ENCODE peak calls at places on chromosomes 2 and 18, in five cellular contexts. One of them, this sample, is unnamed.

GRCh38 chr2:33104052-33104623 is 157.4 kb downstream of the LTBP1 start:
- DNase-seq in tibial nerve: no peak
- DNase-seq in sigmoid colon: no peak
- DNase-seq in lower leg skin: peak; percentile 34
- DNase-seq in A549: no peak
- DNase-seq in this sample: no peak

GRCh38 chr2:226362991-226363390 is 436.6 kb downstream of the IRS1 start:
- DNase-seq in tibial nerve: no peak
- DNase-seq in sigmoid colon: no peak
- DNase-seq in lower leg skin: no peak
- DNase-seq in A549: no peak
- DNase-seq in this sample: no peak

GRCh38 chr18:49878567-49878966 is 65.2 kb upstream of the ACAA2 start:
- DNase-seq in tibial nerve: no peak
- DNase-seq in sigmoid colon: no peak
- DNase-seq in lower leg skin: no peak
- DNase-seq in A549: no peak
- DNase-seq in this sample: no peak

GRCh38 chr2:12928706-12929291 is 212.1 kb downstream of the TRIB2 start:
- DNase-seq in tibial nerve: no peak
- DNase-seq in sigmoid colon: no peak
- DNase-seq in lower leg skin: no peak
- DNase-seq in A549: no peak
- DNase-seq in this sample: no peak

GRCh38 chr18:74081966-74082365 is 65.7 kb downstream of the FBXO15 start:
- DNase-seq in tibial nerve: no peak
- DNase-seq in sigmoid colon: no peak
- DNase-seq in lower leg skin: no peak
- DNase-seq in A549: no peak
- DNase-seq in this sample: no peak

GRCh38 chr2:120886534-120886961 is 150.9 kb downstream of the GLI2 start:
- DNase-seq in tibial nerve: no peak
- DNase-seq in sigmoid colon: no peak
- DNase-seq in lower leg skin: no peak
- DNase-seq in A549: no peak
- DNase-seq in this sample: no peak

GRCh38 chr2:223696719-223697118 is 94.6 kb upstream of the SCG2 start:
- DNase-seq in tibial nerve: no peak
- DNase-seq in sigmoid colon: no peak
- DNase-seq in lower leg skin: no peak
- DNase-seq in A549: no peak
- DNase-seq in this sample: no peak

GRCh38 chr2:146734042-146734715 is 1110.7 kb upstream of the ACVR2A start:
- DNase-seq in tibial nerve: no peak
- DNase-seq in sigmoid colon: no peak
- DNase-seq in lower leg skin: no peak
- DNase-seq in A549: peak; percentile 12
- DNase-seq in this sample: peak; percentile 11

GRCh38 chr18:45197526-45197970 is 417.7 kb upstream of the SLC14A2 start:
- DNase-seq in tibial nerve: no peak
- DNase-seq in sigmoid colon: no peak
- DNase-seq in lower leg skin: no peak
- DNase-seq in A549: no peak
- DNase-seq in this sample: peak; percentile 0

GRCh38 chr2:237663517-237663916 is 36.1 kb downstream of the LRRFIP1 start:
- DNase-seq in tibial nerve: no peak
- DNase-seq in sigmoid colon: no peak
- DNase-seq in lower leg skin: no peak
- DNase-seq in A549: no peak
- DNase-seq in this sample: no peak

GRCh38 chr18:49201464-49201863 is 250.7 kb upstream of the SMAD7 start:
- DNase-seq in tibial nerve: no peak
- DNase-seq in sigmoid colon: no peak
- DNase-seq in lower leg skin: no peak
- DNase-seq in A549: no peak
- DNase-seq in this sample: no peak

GRCh38 chr18:7572837-7573236 is 5.7 kb downstream of the PTPRM start:
- DNase-seq in tibial nerve: no peak
- DNase-seq in sigmoid colon: no peak
- DNase-seq in lower leg skin: no peak
- DNase-seq in A549: no peak
- DNase-seq in this sample: peak; percentile 13

GRCh38 chr2:48719480-48720177 is 35.9 kb downstream of the LHCGR start:
- DNase-seq in tibial nerve: no peak
- DNase-seq in sigmoid colon: no peak
- DNase-seq in lower leg skin: no peak
- DNase-seq in A549: no peak
- DNase-seq in this sample: no peak

GRCh38 chr2:177604291-177605065 is 211.9 kb downstream of the AGPS start:
- DNase-seq in tibial nerve: peak; percentile 64
- DNase-seq in sigmoid colon: no peak
- DNase-seq in lower leg skin: peak; percentile 21
- DNase-seq in A549: peak; percentile 36
- DNase-seq in this sample: peak; percentile 9

GRCh38 chr2:84957771-84958134 is 13.2 kb upstream of the KCMF1 start:
- DNase-seq in tibial nerve: no peak
- DNase-seq in sigmoid colon: no peak
- DNase-seq in lower leg skin: no peak
- DNase-seq in A549: no peak
- DNase-seq in this sample: no peak

GRCh38 chr2:39657538-39657937 is 8.2 kb upstream of the TMEM178A start:
- DNase-seq in tibial nerve: no peak
- DNase-seq in sigmoid colon: no peak
- DNase-seq in lower leg skin: no peak
- DNase-seq in A549: no peak
- DNase-seq in this sample: no peak

GRCh38 chr2:234241656-234242445 is 191.3 kb downstream of the SPP2 start:
- DNase-seq in tibial nerve: no peak
- DNase-seq in sigmoid colon: no peak
- DNase-seq in lower leg skin: no peak
- DNase-seq in A549: peak; percentile 48
- DNase-seq in this sample: no peak

GRCh38 chr2:214465386-214466146 is 54.7 kb downstream of the VWC2L start:
- DNase-seq in tibial nerve: peak; percentile 22
- DNase-seq in sigmoid colon: no peak
- DNase-seq in lower leg skin: no peak
- DNase-seq in A549: no peak
- DNase-seq in this sample: peak; percentile 10

GRCh38 chr2:128324008-128324896 is 5.6 kb upstream of the HS6ST1 start:
- DNase-seq in tibial nerve: no peak
- DNase-seq in sigmoid colon: peak; percentile 56
- DNase-seq in lower leg skin: no peak
- DNase-seq in A549: no peak
- DNase-seq in this sample: no peak

GRCh38 chr18:55404811-55405654 is 183.0 kb downstream of the TCF4 start:
- DNase-seq in tibial nerve: no peak
- DNase-seq in sigmoid colon: no peak
- DNase-seq in lower leg skin: no peak
- DNase-seq in A549: no peak
- DNase-seq in this sample: no peak

GRCh38 chr2:74399785-74400184 is 19.7 kb upstream of the DCTN1 start:
- DNase-seq in tibial nerve: no peak
- DNase-seq in sigmoid colon: no peak
- DNase-seq in lower leg skin: no peak
- DNase-seq in A549: peak; percentile 45
- DNase-seq in this sample: no peak

GRCh38 chr2:235854276-235854675 is 313.9 kb downstream of the GBX2 start:
- DNase-seq in tibial nerve: no peak
- DNase-seq in sigmoid colon: no peak
- DNase-seq in lower leg skin: no peak
- DNase-seq in A549: no peak
- DNase-seq in this sample: peak; percentile 25

GRCh38 chr2:20451346-20451745 is 4.5 kb downstream of the RHOB start:
- DNase-seq in tibial nerve: no peak
- DNase-seq in sigmoid colon: peak; percentile 53
- DNase-seq in lower leg skin: no peak
- DNase-seq in A549: no peak
- DNase-seq in this sample: no peak

GRCh38 chr2:213316001-213316735 is 31.9 kb downstream of the SPAG16 start:
- DNase-seq in tibial nerve: no peak
- DNase-seq in sigmoid colon: no peak
- DNase-seq in lower leg skin: no peak
- DNase-seq in A549: no peak
- DNase-seq in this sample: peak; percentile 0

GRCh38 chr2:86764661-86765307 is 25.9 kb downstream of the CD8A start:
- DNase-seq in tibial nerve: no peak
- DNase-seq in sigmoid colon: no peak
- DNase-seq in lower leg skin: no peak
- DNase-seq in A549: peak; percentile 55
- DNase-seq in this sample: no peak

GRCh38 chr2:236731767-236732580 is 162.3 kb downstream of the ACKR3 start:
- DNase-seq in tibial nerve: peak; percentile 92
- DNase-seq in sigmoid colon: peak; percentile 95
- DNase-seq in lower leg skin: peak; percentile 70
- DNase-seq in A549: peak; percentile 10
- DNase-seq in this sample: peak; percentile 52

GRCh38 chr2:121489284-121489683 is 41.4 kb upstream of the RNU4ATAC start:
- DNase-seq in tibial nerve: no peak
- DNase-seq in sigmoid colon: no peak
- DNase-seq in lower leg skin: no peak
- DNase-seq in A549: no peak
- DNase-seq in this sample: no peak

GRCh38 chr2:16620590-16620989 is 45.0 kb downstream of the CYRIA start:
- DNase-seq in tibial nerve: no peak
- DNase-seq in sigmoid colon: no peak
- DNase-seq in lower leg skin: no peak
- DNase-seq in A549: no peak
- DNase-seq in this sample: no peak

GRCh38 chr2:10122500-10123280 is at the start of gene RRM2:
- DNase-seq in tibial nerve: peak; percentile 85
- DNase-seq in sigmoid colon: peak; percentile 97
- DNase-seq in lower leg skin: peak; percentile 88
- DNase-seq in A549: peak; percentile 97
- DNase-seq in this sample: peak; percentile 86

GRCh38 chr2:23565814-23566213 is 180.8 kb downstream of the KLHL29 start:
- DNase-seq in tibial nerve: no peak
- DNase-seq in sigmoid colon: no peak
- DNase-seq in lower leg skin: no peak
- DNase-seq in A549: no peak
- DNase-seq in this sample: no peak

GRCh38 chr2:41840702-41841551 is 206.9 kb upstream of the PKDCC start:
- DNase-seq in tibial nerve: peak; percentile 95
- DNase-seq in sigmoid colon: peak; percentile 98
- DNase-seq in lower leg skin: peak; percentile 96
- DNase-seq in A549: peak; percentile 97
- DNase-seq in this sample: peak; percentile 78
- TF ChIP-seq POLR2A in tibial nerve: peak; percentile 12
- TF ChIP-seq POLR2A in sigmoid colon: peak; percentile 55
- TF ChIP-seq POLR2A in lower leg skin: no peak
- TF ChIP-seq POLR2A in A549: peak; percentile 77
- TF ChIP-seq POLR2A in this sample: peak; percentile 22

DNA sequence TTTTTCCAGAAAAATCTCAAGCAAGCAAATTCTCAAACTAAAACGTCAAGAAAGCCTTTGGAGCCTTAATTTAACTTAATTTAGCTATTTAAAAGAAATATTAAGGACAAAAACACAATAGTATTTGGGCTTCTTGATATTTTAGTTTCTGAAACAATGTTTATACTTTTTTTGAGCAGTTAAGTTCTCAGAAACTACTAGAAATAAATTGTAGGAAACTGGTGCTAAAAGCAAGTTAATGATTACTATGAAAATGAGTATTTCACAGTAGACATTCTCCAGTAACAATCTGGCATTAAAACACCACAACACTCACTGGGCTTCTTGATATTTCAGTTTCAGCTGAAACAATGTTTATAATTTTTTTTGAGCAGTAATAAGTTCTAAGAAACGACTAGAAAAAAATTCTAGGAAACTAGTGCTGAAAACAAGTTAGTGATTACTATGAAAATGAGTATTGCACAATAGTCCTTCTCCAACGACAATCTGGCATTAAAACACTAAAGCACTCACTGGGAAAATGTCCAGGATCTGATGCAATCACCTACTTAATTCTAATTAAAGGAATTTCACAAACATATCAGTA is 45.1 kb downstream of the TRAK2 start:
- DNase-seq in tibial nerve: peak; percentile 88
- DNase-seq in sigmoid colon: no peak
- DNase-seq in lower leg skin: peak; percentile 70
- DNase-seq in A549: no peak
- DNase-seq in this sample: no peak
- TF ChIP-seq POLR2A in tibial nerve: no peak
- TF ChIP-seq POLR2A in sigmoid colon: no peak
- TF ChIP-seq POLR2A in lower leg skin: no peak
- TF ChIP-seq POLR2A in A549: no peak
- TF ChIP-seq POLR2A in this sample: no peak

GRCh38 chr18:35041752-35042379 is 653 bp downstream of the MAPRE2 start:
- DNase-seq in tibial nerve: no peak
- DNase-seq in sigmoid colon: no peak
- DNase-seq in lower leg skin: no peak
- DNase-seq in A549: no peak
- DNase-seq in this sample: no peak

GRCh38 chr18:35040988-35041751 is at the start of gene MAPRE2:
- DNase-seq in tibial nerve: peak; percentile 100
- DNase-seq in sigmoid colon: peak; percentile 99
- DNase-seq in lower leg skin: peak; percentile 96
- DNase-seq in A549: peak; percentile 73
- DNase-seq in this sample: peak; percentile 75

GRCh38 chr18:35038881-35039491 is 2.2 kb upstream of the MAPRE2 start:
- DNase-seq in tibial nerve: no peak
- DNase-seq in sigmoid colon: no peak
- DNase-seq in lower leg skin: no peak
- DNase-seq in A549: no peak
- DNase-seq in this sample: no peak

GRCh38 chr18:35039633-35040032 is 1.6 kb upstream of the MAPRE2 start:
- DNase-seq in tibial nerve: no peak
- DNase-seq in sigmoid colon: no peak
- DNase-seq in lower leg skin: no peak
- DNase-seq in A549: no peak
- DNase-seq in this sample: no peak

GRCh38 chr18:35040638-35040987 is 600 bp upstream of the MAPRE2 start:
- DNase-seq in tibial nerve: no peak
- DNase-seq in sigmoid colon: no peak
- DNase-seq in lower leg skin: no peak
- DNase-seq in A549: no peak
- DNase-seq in this sample: no peak
- TF ChIP-seq POLR2A in tibial nerve: no peak
- TF ChIP-seq POLR2A in sigmoid colon: no peak
- TF ChIP-seq POLR2A in lower leg skin: no peak
- TF ChIP-seq POLR2A in A549: no peak
- TF ChIP-seq POLR2A in this sample: no peak

DNA sequence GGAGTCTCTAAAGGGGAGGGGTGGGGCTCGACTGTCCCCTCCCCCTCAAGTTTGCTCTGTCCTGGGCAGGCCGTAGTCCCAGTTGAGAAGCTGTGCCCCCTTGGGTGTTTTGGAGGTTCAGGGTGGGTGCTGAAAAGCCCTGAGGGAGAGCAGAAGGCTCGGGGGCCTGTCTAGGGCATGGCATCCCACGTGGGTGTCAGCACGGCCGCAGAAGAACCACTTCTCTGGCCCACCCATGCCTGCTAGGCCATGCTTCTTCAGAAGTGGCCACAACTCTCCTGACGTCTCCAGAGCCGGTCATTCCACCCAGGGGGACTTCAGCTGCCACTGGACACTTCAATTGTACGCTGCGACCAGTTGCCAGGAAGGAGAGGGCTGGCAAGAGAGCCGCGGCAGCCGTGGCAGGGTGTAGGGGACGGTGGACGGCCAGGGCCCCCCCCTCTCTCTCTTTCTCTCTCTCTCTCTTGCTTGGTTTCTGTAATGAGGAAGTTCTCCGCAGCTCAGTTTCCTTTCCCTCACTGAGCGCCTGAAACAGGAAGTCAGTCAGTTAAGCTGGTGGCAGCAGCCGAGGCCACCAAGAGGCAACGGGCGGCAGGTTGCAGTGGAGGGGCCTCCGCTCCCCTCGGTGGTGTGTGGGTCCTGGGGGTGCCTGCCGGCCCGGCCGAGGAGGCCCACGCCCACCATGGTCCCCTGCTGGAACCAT is at the start of gene INPP5D:
- DNase-seq in tibial nerve: no peak
- DNase-seq in sigmoid colon: peak; percentile 70
- DNase-seq in lower leg skin: no peak
- DNase-seq in A549: no peak
- DNase-seq in this sample: no peak
- TF ChIP-seq POLR2A in tibial nerve: peak; percentile 19
- TF ChIP-seq POLR2A in sigmoid colon: no peak
- TF ChIP-seq POLR2A in lower leg skin: no peak
- TF ChIP-seq POLR2A in A549: no peak
- TF ChIP-seq POLR2A in this sample: no peak

This sample was measured in H54.